ENCODE peak calls at places on chromosomes 13 and 19, in six cellular contexts. R, N, I, C, P and E are unnamed samples.

GRCh38 chr19:7869910-7870511 is 4.2 kb downstream of the PRR36 start:
- DNase-seq in N (peak), I (peak), C (no peak), P (peak), R (no peak), E (no peak)

GRCh38 chr19:35116085-35116801 is 620 bp downstream of the FXYD3 start:
- DNase-seq in P (no peak), C (peak), I (peak), N (no peak), R (no peak), E (no peak)

GRCh38 chr13:101291647-101292515 is 124.4 kb downstream of the NALCN start:
- DNase-seq in P (no peak), R (no peak), I (no peak), C (no peak), N (no peak), E (no peak)

GRCh38 chr19:6198896-6199239 is 63.4 kb downstream of the ACSBG2 start:
- DNase-seq in I (no peak), N (no peak), P (no peak), C (no peak), R (no peak), E (no peak)

GRCh38 chr13:19587635-19588300 is 26.4 kb upstream of the TPTE2 start:
- DNase-seq in N (no peak), R (peak), C (peak), P (no peak), I (no peak), E (no peak)

GRCh38 chr13:65508745-65509144 is 1721.4 kb downstream of the PCDH9 start:
- DNase-seq in C (no peak), R (no peak), P (no peak), I (no peak), N (no peak), E (no peak)

GRCh38 chr13:41608779-41609178 is 151.4 kb downstream of the RGCC start:
- DNase-seq in N (no peak), R (no peak), P (no peak), I (no peak), C (no peak), E (no peak)

GRCh38 chr19:8552810-8553209 is 24.4 kb downstream of the MYO1F start:
- DNase-seq in P (no peak), R (no peak), C (peak), I (no peak), N (no peak), E (no peak)

GRCh38 chr19:49347835-49348234 is 12.6 kb downstream of the CD37 start:
- DNase-seq in C (peak), P (no peak), N (no peak), R (peak), I (no peak), E (no peak)

GRCh38 chr19:35195822-35196221 is 32.7 kb downstream of the FAM187B start:
- DNase-seq in N (no peak), C (peak), R (peak), P (no peak), I (no peak), E (no peak)

GRCh38 chr19:27738569-27739193 is 1474.3 kb downstream of the UQCRFS1 start:
- DNase-seq in C (no peak), N (no peak), I (no peak), R (no peak), P (no peak), E (no peak)